ENCODE peak calls at places on chromosome 11, in eight cellular contexts. Y, O, U, Z, X, Q, K and S are unnamed samples.

GRCh38 chr11:31422703-31423102 is 53.0 kb downstream of the DNAJC24 start:
- DNase-seq in Y (no peak), O (no peak), U (no peak), Z (no peak), X (no peak), Q (no peak), K (no peak), S (no peak)

GRCh38 chr11:117197516-117198456 is 1.4 kb upstream of the TAGLN start:
- DNase-seq in Y (no peak), O (peak; percentile 61), U (no peak), Z (no peak), X (peak; percentile 17), Q (no peak), K (no peak), S (peak; percentile 65)

GRCh38 chr11:12408156-12408770 is 30.9 kb downstream of the PARVA start:
- DNase-seq in Y (no peak), O (no peak), U (no peak), Z (no peak), X (no peak), Q (no peak), K (no peak), S (no peak)

GRCh38 chr11:36075053-36075452 is 131.2 kb downstream of the LDLRAD3 start:
- DNase-seq in Y (no peak), O (no peak), U (peak; percentile 59), Z (no peak), X (no peak), Q (no peak), K (no peak), S (no peak)

GRCh38 chr11:109015283-109015682 is 350.4 kb downstream of the DDX10 start:
- DNase-seq in Y (no peak), O (no peak), U (peak; percentile 7), Z (no peak), X (no peak), Q (no peak), K (no peak), S (no peak)

GRCh38 chr11:61491736-61492395 is 16.7 kb upstream of the LRRC10B start:
- DNase-seq in Y (no peak), O (no peak), U (no peak), Z (no peak), X (no peak), Q (no peak), K (no peak), S (no peak)

GRCh38 chr11:133239530-133239929 is 292.8 kb downstream of the OPCML start:
- DNase-seq in Y (no peak), O (no peak), U (no peak), Z (no peak), X (no peak), Q (no peak), K (no peak), S (no peak)

GRCh38 chr11:88357323-88358039 is 19.9 kb upstream of the CTSC start:
- DNase-seq in Y (no peak), O (no peak), U (peak; percentile 42), Z (no peak), X (no peak), Q (no peak), K (no peak), S (no peak)

GRCh38 chr11:31986201-31986889 is 104.5 kb upstream of the RCN1 start:
- DNase-seq in Y (no peak), O (no peak), U (no peak), Z (no peak), X (no peak), Q (no peak), K (no peak), S (no peak)

GRCh38 chr11:92632510-92632909 is 336.9 kb upstream of the MTNR1B start:
- DNase-seq in Y (no peak), O (no peak), U (no peak), Z (no peak), X (no peak), Q (no peak), K (no peak), S (no peak)

GRCh38 chr11:83823461-83824025 is 537.4 kb upstream of the CCDC90B start:
- DNase-seq in Y (no peak), O (no peak), U (peak; percentile 70), Z (no peak), X (no peak), Q (no peak), K (no peak), S (no peak)

GRCh38 chr11:34837246-34837856 is 78.8 kb downstream of the APIP start:
- DNase-seq in Y (no peak), O (no peak), U (peak; percentile 27), Z (peak; percentile 36), X (no peak), Q (no peak), K (no peak), S (no peak)

GRCh38 chr11:30254307-30255298 is 23.8 kb downstream of the FSHB start:
- DNase-seq in Y (no peak), O (no peak), U (peak; percentile 22), Z (no peak), X (no peak), Q (no peak), K (no peak), S (no peak)

GRCh38 chr11:17745032-17745772 is 10.6 kb downstream of the KCNC1 start:
- DNase-seq in Y (no peak), O (no peak), U (no peak), Z (no peak), X (no peak), Q (peak; percentile 43), K (no peak), S (peak; percentile 25)

GRCh38 chr11:132312616-132313210 is 942.3 kb downstream of the NTM start:
- DNase-seq in Y (peak; percentile 7), O (no peak), U (peak; percentile 49), Z (no peak), X (no peak), Q (no peak), K (no peak), S (no peak)

GRCh38 chr11:12832828-12833227 is 158.6 kb downstream of the TEAD1 start:
- DNase-seq in Y (no peak), O (no peak), U (no peak), Z (no peak), X (no peak), Q (no peak), K (no peak), S (no peak)

GRCh38 chr11:29129850-29130249 is 887.0 kb downstream of the KCNA4 start:
- DNase-seq in Y (no peak), O (no peak), U (peak; percentile 98), Z (no peak), X (no peak), Q (no peak), K (no peak), S (no peak)

GRCh38 chr11:110147965-110148709 is 54.9 kb downstream of the ZC3H12C start:
- DNase-seq in Y (no peak), O (no peak), U (no peak), Z (no peak), X (no peak), Q (no peak), K (no peak), S (no peak)

GRCh38 chr11:65575568-65576231 is at the start of gene EHBP1L1:
- DNase-seq in Y (peak; percentile 86), O (peak; percentile 78), U (peak; percentile 78), Z (peak; percentile 68), X (peak; percentile 81), Q (no peak), K (peak; percentile 61), S (peak; percentile 96)

GRCh38 chr11:73507086-73507485 is 90.8 kb downstream of the FAM168A start:
- DNase-seq in Y (no peak), O (no peak), U (no peak), Z (no peak), X (no peak), Q (no peak), K (no peak), S (no peak)

GRCh38 chr11:126419801-126420729 is 64.6 kb downstream of the ST3GAL4 start:
- DNase-seq in Y (peak; percentile 30), O (no peak), U (no peak), Z (no peak), X (no peak), Q (no peak), K (no peak), S (no peak)

DNA sequence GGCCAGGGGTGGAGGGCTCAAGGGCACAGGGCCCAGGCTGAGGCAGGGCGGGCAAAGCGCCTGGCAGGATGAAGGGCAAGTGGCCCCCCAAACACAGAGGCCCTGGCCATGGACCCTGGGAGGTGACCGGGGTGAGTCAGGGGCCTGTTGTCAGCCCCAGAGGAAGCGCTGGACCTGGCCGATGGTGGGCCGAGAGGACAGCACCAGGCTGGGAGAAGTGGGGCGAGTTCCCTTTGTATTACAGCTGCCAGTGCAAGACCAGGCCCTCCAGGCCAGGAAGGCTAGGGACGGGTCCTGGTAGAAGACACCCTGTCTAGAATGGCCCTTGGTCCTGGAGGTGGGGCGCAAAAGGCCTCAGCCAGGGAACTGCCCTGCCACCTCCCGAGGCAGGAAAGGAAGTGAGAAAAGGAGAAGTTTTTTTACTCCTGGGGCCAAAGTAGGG is 12.8 kb downstream of the CXCR5 start:
- DNase-seq in Y (peak; percentile 74), O (peak; percentile 30), U (no peak), Z (no peak), X (no peak), Q (no peak), K (no peak), S (no peak)
- H3K27ac ChIP-seq in Y (peak overlapping the region; percentile 59), O (no peak overlapping the region), U (no peak overlapping the region), Z (no peak overlapping the region), X (no peak overlapping the region), Q (no peak overlapping the region), K (no peak overlapping the region), S (peak overlapping the region; percentile 63)

GRCh38 chr11:45573728-45574127 is 91.7 kb downstream of the CHST1 start:
- DNase-seq in Y (no peak), O (no peak), U (no peak), Z (no peak), X (no peak), Q (no peak), K (no peak), S (no peak)
- TF ChIP-seq CTCF in Y (no peak), O (no peak), U (no peak), Z (no peak), X (no peak), Q (no peak), K (no peak), S (no peak)

DNA sequence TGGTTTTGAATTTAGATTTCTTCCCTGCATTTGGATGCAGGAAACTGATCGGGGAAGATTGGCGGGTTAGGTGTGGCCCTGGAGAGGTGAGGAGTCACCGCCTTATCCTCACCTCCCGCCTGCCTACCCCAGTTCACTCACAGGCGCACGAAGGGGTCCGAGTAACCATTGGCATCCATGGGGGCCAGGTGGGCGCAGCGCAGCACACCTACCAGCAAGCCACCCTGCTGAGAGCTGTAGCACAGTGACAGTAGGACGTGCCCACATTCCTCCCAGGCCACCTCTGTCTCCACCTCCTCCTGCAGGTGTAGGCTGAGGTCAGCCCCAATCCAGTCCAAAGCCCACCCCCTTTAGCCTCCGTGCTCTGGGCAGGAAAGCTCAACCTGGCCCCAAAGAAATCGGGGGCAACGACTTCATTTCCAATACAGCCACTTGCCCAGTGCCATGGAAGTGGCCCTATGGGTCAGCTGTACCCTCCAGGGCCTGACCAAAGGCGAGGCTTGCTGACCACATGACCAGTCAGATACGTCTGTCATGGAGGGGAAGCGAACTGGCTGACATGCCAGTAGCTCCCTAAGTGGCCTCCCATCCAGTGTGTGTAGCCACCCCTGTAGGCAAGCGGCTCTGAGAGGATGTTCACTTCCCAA is 6.7 kb downstream of the NDUFV1 start:
- DNase-seq in Y (no peak), O (peak; percentile 33), U (no peak), Z (no peak), X (no peak), Q (no peak), K (no peak), S (no peak)
- H3K27ac ChIP-seq in Y (peak overlapping the region; percentile 85), O (peak overlapping the region; percentile 74), U (no peak overlapping the region), Z (peak overlapping the region; percentile 11), X (peak overlapping the region; percentile 72), Q (peak overlapping the region; percentile 79), K (peak overlapping the region; percentile 85), S (peak overlapping the region; percentile 79)

GRCh38 chr11:62627718-62628117 is 5.9 kb upstream of the B3GAT3 start:
- DNase-seq in Y (no peak), O (no peak), U (no peak), Z (no peak), X (no peak), Q (no peak), K (no peak), S (no peak)
- TF ChIP-seq CTCF in Y (no peak), O (no peak), U (peak; percentile 11), Z (no peak), X (no peak), Q (no peak), K (no peak), S (no peak)